ENCODE peak calls at places on chromosome 7, in six cellular contexts. B, P, G, D, F and R are unnamed samples.

GRCh38 chr7:2087744-2088143 is 145.0 kb downstream of the MAD1L1 start:
- DNase-seq in D (no peak), P (no peak), F (no peak), G (no peak), B (no peak), R (no peak)

GRCh38 chr7:117470777-117471176 is 9.0 kb upstream of the CFTR start:
- DNase-seq in P (no peak), G (no peak), F (no peak), B (no peak), D (no peak), R (no peak)

GRCh38 chr7:137656227-137656849 is 190.4 kb downstream of the DGKI start:
- DNase-seq in G (peak; percentile 89), F (peak; percentile 89), P (peak; percentile 70), B (peak; percentile 79), D (peak; percentile 63), R (peak; percentile 63)

GRCh38 chr7:139730746-139731612 is 46.8 kb downstream of the HIPK2 start:
- DNase-seq in B (peak; percentile 72), G (no peak), D (no peak), P (no peak), F (no peak), R (peak; percentile 53)

GRCh38 chr7:55526329-55526728 is 46.0 kb downstream of the VOPP1 start:
- DNase-seq in G (no peak), F (no peak), B (no peak), D (no peak), P (no peak), R (no peak)

GRCh38 chr7:123242467-123243097 is 42.8 kb upstream of the SLC13A1 start:
- DNase-seq in G (peak; percentile 69), D (no peak), P (no peak), B (no peak), F (no peak), R (peak; percentile 2)

GRCh38 chr7:156004265-156005201 is 192.3 kb upstream of the SHH start:
- DNase-seq in B (no peak), D (peak; percentile 23), P (no peak), G (no peak), F (no peak), R (no peak)

GRCh38 chr7:33669251-33669670 is 236.1 kb upstream of the BMPER start:
- DNase-seq in G (peak; percentile 26), F (no peak), D (no peak), B (no peak), P (no peak), R (peak; percentile 24)

GRCh38 chr7:19248681-19249080 is 103.5 kb upstream of the FERD3L start:
- DNase-seq in B (peak; percentile 70), P (no peak), D (no peak), G (no peak), F (no peak), R (peak; percentile 11)

GRCh38 chr7:41880107-41880506 is 177.2 kb upstream of the INHBA start:
- DNase-seq in P (no peak), D (no peak), F (no peak), B (peak; percentile 92), G (no peak), R (peak; percentile 70)

GRCh38 chr7:150648358-150649083 is 16.3 kb upstream of the GIMAP6 start:
- DNase-seq in F (no peak), D (no peak), G (no peak), P (no peak), B (no peak), R (no peak)

GRCh38 chr7:114243019-114243507 is 171.6 kb upstream of the FOXP2 start:
- DNase-seq in P (no peak), G (no peak), B (no peak), D (no peak), F (no peak), R (no peak)

GRCh38 chr7:68269410-68269809 is 1272.8 kb downstream of the TYW1 start:
- DNase-seq in F (no peak), G (no peak), D (no peak), B (no peak), P (no peak), R (no peak)

GRCh38 chr7:35781200-35781701 is 19.6 kb upstream of the SEPTIN7 start:
- DNase-seq in D (no peak), G (no peak), F (no peak), P (no peak), B (peak; percentile 63), R (peak; percentile 80)

GRCh38 chr7:46844486-46844885 is 737.4 kb downstream of the TNS3 start:
- DNase-seq in G (no peak), B (no peak), D (no peak), F (no peak), P (no peak), R (no peak)

GRCh38 chr7:85823379-85823778 is 636.5 kb upstream of the SEMA3D start:
- DNase-seq in B (no peak), D (no peak), P (no peak), F (no peak), G (no peak), R (no peak)

GRCh38 chr7:507623-508305 is 11.9 kb downstream of the PDGFA start:
- DNase-seq in G (no peak), P (no peak), B (no peak), D (no peak), F (no peak), R (no peak)

GRCh38 chr7:101575168-101575567 is 53.9 kb downstream of the MYL10 start:
- DNase-seq in D (peak; percentile 93), B (no peak), G (no peak), P (no peak), F (no peak), R (no peak)

GRCh38 chr7:128945668-128946366 is 8.1 kb downstream of the IRF5 start:
- DNase-seq in G (no peak), D (no peak), F (peak; percentile 45), P (no peak), B (no peak), R (no peak)

GRCh38 chr7:99531354-99531765 is 20.6 kb downstream of the FAM200A start:
- DNase-seq in P (no peak), D (no peak), B (no peak), G (no peak), F (no peak), R (no peak)

GRCh38 chr7:50710441-50711154 is 72.1 kb downstream of the GRB10 start:
- DNase-seq in P (no peak), B (no peak), G (no peak), F (no peak), D (no peak), R (no peak)

GRCh38 chr7:50714851-50715250 is 67.8 kb downstream of the GRB10 start:
- DNase-seq in B (no peak), G (peak; percentile 97), P (no peak), F (no peak), D (no peak), R (no peak)

GRCh38 chr7:50717186-50717585 is 65.5 kb downstream of the GRB10 start:
- DNase-seq in G (no peak), F (no peak), B (no peak), D (no peak), P (no peak), R (no peak)

GRCh38 chr7:50711271-50712175 is 71.2 kb downstream of the GRB10 start:
- DNase-seq in D (no peak), B (peak; percentile 35), G (peak; percentile 81), P (no peak), F (no peak), R (no peak)

GRCh38 chr7:50713357-50713965 is 69.2 kb downstream of the GRB10 start:
- DNase-seq in F (no peak), B (no peak), P (no peak), D (no peak), G (no peak), R (no peak)
- H3K79me1 ChIP-seq in F (peaks cover 28% of the 10 kb centered on the region), B (peaks cover 78% of the 10 kb centered on the region), P (peaks cover 2% of the 10 kb centered on the region), D (peaks cover 12% of the 10 kb centered on the region), G (no peaks in the 10 kb centered on the region), R (peaks cover 42% of the 10 kb centered on the region)

GRCh38 chr7:43646603-43647313 is 63.9 kb downstream of the STK17A start:
- DNase-seq in F (no peak), P (no peak), B (peak; percentile 60), G (no peak), D (no peak), R (peak; percentile 81)
- H3K79me1 ChIP-seq in F (peaks cover 8% of the 10 kb centered on the region), P (no peaks in the 10 kb centered on the region), B (peaks cover 70% of the 10 kb centered on the region), G (peaks cover 9% of the 10 kb centered on the region), D (no peaks in the 10 kb centered on the region), R (peaks cover 19% of the 10 kb centered on the region)

GRCh38 chr7:92709912-92710311 is 119.7 kb upstream of the FAM133B start:
- DNase-seq in D (no peak), P (no peak), F (no peak), B (no peak), G (no peak), R (no peak)
- H3K79me1 ChIP-seq in D (no peaks in the 10 kb centered on the region), P (no peaks in the 10 kb centered on the region), F (no peaks in the 10 kb centered on the region), B (peaks cover 58% of the 10 kb centered on the region), G (no peaks in the 10 kb centered on the region), R (peaks cover 15% of the 10 kb centered on the region)

DNA sequence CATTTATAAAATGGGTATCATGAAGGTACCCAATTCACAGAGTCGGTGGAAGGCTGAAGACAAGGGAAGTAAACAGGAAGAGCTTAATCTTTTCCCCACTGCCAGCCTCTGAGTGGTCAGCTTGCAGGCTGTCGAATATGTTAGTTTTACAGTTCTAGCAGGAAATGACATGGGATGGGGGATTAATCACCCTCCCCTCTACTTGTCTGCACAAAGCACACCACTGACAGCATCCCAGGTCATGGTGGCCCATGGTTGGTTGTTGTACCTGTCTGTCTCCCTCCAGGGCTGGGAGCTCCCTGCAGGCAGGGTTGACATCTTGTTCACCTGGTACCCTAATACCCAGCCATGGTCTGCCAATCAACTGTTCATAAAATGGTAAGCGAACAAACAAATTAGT is 55.6 kb downstream of the GRB10 start:
- DNase-seq in F (no peak), D (peak; percentile 55), B (peak; percentile 19), G (no peak), P (no peak), R (no peak)
- H3K79me1 ChIP-seq in F (peaks cover 26% of the 10 kb centered on the region), D (peaks cover 12% of the 10 kb centered on the region), B (peaks cover 61% of the 10 kb centered on the region), G (peaks cover 3% of the 10 kb centered on the region), P (peaks cover 11% of the 10 kb centered on the region), R (peaks cover 59% of the 10 kb centered on the region)

DNA sequence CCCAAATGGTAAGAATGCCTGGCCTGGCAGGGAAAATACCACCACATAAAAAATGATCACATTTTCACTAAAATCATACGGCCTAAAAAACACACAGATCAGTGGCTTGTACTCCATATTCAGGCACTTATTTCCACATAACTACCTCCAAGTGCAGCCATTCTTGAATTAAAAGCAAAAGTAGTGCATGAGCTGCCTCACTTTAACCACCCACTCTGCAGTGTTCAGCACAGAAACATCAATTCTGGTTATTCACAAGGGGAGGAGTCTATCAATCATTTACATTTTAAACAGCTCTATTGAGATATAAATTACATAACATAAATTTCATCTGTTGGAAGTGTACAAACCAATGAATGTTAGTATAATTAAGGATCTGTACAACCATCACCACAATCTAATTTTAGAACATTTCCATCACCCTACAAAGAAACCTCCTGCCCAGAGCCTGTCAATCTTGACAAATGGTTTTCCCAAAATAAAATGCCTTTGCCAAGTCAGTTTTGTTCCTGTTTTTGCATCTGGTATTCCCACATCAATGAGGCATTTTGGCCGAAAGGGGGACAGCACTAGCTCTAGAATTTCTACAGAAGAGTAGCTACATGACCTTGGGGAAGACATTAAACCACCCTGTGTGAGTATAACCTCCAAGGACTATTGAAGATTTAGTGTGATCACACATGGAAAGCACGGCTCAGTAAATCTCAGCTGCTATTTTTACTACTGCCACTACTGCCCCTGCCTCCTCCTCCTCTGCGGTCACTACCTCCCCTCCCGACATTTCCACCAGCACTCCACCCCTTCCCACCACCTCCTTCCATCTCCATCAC is 70.0 kb downstream of the GRB10 start:
- DNase-seq in F (no peak), P (no peak), B (no peak), G (no peak), D (no peak), R (no peak)
- H3K79me1 ChIP-seq in F (peaks cover 22% of the 10 kb centered on the region), P (peaks cover 2% of the 10 kb centered on the region), B (peaks cover 74% of the 10 kb centered on the region), G (no peaks in the 10 kb centered on the region), D (peaks cover 10% of the 10 kb centered on the region), R (peaks cover 43% of the 10 kb centered on the region)